ENCODE peak calls at places on chromosomes 4 and X, in seven cellular contexts. Y is stomach, E is A549, W is tibial nerve, H is suprapubic skin, Z is body of pancreas, G is transverse colon. Q is an unnamed sample.

GRCh38 chr4:152591361-152591760 is 55.5 kb upstream of the FBXW7 start:
- DNase-seq in Z (peak; percentile 62), E (no peak), W (peak; percentile 25), Y (peak; percentile 61), H (peak; percentile 81), G (peak; percentile 63), Q (peak; percentile 34)

GRCh38 chr4:180449395-180449956 is 1793.7 kb upstream of the TENM3 start:
- DNase-seq in W (no peak), G (no peak), E (peak; percentile 56), Z (peak; percentile 16), H (no peak), Y (no peak), Q (no peak)

GRCh38 chrX:49978191-49978590 is 55.8 kb downstream of the CLCN5 start:
- DNase-seq in Y (no peak), G (no peak), W (no peak), Z (no peak), E (no peak), H (no peak), Q (no peak)

GRCh38 chr4:151395873-151396272 is 13.1 kb upstream of the FHIP1A start:
- DNase-seq in G (no peak), E (no peak), Y (no peak), H (no peak), W (no peak), Z (no peak), Q (no peak)

GRCh38 chr4:168825975-168826374 is 184.1 kb downstream of the CBR4 start:
- DNase-seq in E (no peak), Y (no peak), Z (no peak), H (no peak), G (no peak), W (no peak), Q (no peak)

GRCh38 chrX:9983463-9983862 is 16.3 kb downstream of the CLDN34 start:
- DNase-seq in G (no peak), H (no peak), Y (no peak), E (no peak), W (no peak), Z (no peak), Q (no peak)

GRCh38 chr4:48429709-48430474 is 53.3 kb upstream of the SLC10A4 start:
- DNase-seq in G (no peak), Z (no peak), W (no peak), Y (no peak), E (no peak), H (no peak), Q (no peak)

GRCh38 chrX:71542411-71542810 is 9.5 kb downstream of the OGT start:
- DNase-seq in H (no peak), G (no peak), E (no peak), W (no peak), Z (no peak), Y (no peak), Q (no peak)

GRCh38 chrX:134419784-134420183 is 40.2 kb upstream of the HPRT1 start:
- DNase-seq in G (no peak), Y (no peak), W (no peak), E (no peak), Z (no peak), H (no peak), Q (no peak)

GRCh38 chr4:88814043-88814617 is 116.5 kb upstream of the NAP1L5 start:
- DNase-seq in H (no peak), G (no peak), W (no peak), E (no peak), Z (peak; percentile 77), Y (peak; percentile 39), Q (no peak)

GRCh38 chr4:176726803-176727202 is 65.9 kb downstream of the VEGFC start:
- DNase-seq in H (no peak), W (no peak), G (no peak), Y (no peak), E (no peak), Z (no peak), Q (no peak)

GRCh38 chr4:1593458-1593857 is 90.7 kb downstream of the FAM53A start:
- DNase-seq in G (no peak), H (no peak), E (no peak), W (no peak), Z (no peak), Y (no peak), Q (no peak)

GRCh38 chrX:133985164-133986007 is at the start of gene GPC3:
- DNase-seq in E (peak; percentile 16), G (peak; percentile 27), W (no peak), Z (peak; percentile 66), H (no peak), Y (peak; percentile 39), Q (peak; percentile 6)

GRCh38 chr4:60744767-60745166 is 455.4 kb upstream of the ADGRL3 start:
- DNase-seq in W (no peak), E (no peak), H (no peak), G (no peak), Z (no peak), Y (no peak), Q (no peak)

GRCh38 chr4:77593101-77593500 is 12.5 kb upstream of the CXCL13 start:
- DNase-seq in W (no peak), Y (no peak), E (no peak), Z (no peak), G (no peak), H (no peak), Q (no peak)

GRCh38 chr4:161936625-161937133 is 227.1 kb downstream of the FSTL5 start:
- DNase-seq in H (no peak), Z (no peak), W (no peak), G (no peak), E (peak; percentile 17), Y (no peak), Q (no peak)

GRCh38 chr4:53450773-53451172 is 73.3 kb downstream of the FIP1L1 start:
- DNase-seq in W (no peak), H (no peak), G (no peak), Z (no peak), Y (no peak), E (peak; percentile 5), Q (no peak)

GRCh38 chr4:173135241-173135847 is 33.3 kb upstream of the GALNT7 start:
- DNase-seq in E (peak; percentile 2), Z (no peak), Y (no peak), H (no peak), G (no peak), W (no peak), Q (no peak)

GRCh38 chr4:109303141-109303499 is 662 bp upstream of the COL25A1 start:
- DNase-seq in E (no peak), W (no peak), G (no peak), H (no peak), Z (peak; percentile 13), Y (no peak), Q (no peak)

GRCh38 chr4:128830906-128831525 is 21.5 kb downstream of the JADE1 start:
- DNase-seq in Y (no peak), E (no peak), H (no peak), G (no peak), Z (peak; percentile 52), W (no peak), Q (no peak)

DNA sequence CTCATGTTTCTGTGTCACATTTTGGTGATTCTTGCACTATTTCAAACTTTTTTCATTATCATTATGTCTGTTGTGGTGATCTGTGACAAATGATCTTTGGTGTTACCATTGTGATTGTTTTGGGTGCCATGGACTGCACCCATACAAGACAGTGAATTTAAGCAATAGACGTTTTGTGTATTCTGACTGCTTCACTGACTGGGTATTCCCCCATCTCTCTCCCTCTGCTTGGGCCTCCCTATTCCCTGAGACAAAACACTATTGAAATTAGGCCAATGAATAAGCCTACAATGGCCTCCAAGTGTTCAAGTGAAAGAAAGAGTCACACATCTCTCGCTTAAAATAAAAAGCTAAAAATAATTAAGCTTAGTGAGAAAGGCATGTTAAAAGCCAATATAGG is 60.2 kb downstream of the BANK1 start:
- DNase-seq in G (no peak), W (no peak), Z (no peak), H (no peak), Y (no peak), E (no peak), Q (no peak)
- H3K4me1 ChIP-seq in G (no peaks in the 10 kb centered on the region), W (no peaks in the 10 kb centered on the region), Z (no peaks in the 10 kb centered on the region), H (no peaks in the 10 kb centered on the region), Y (no peaks in the 10 kb centered on the region), E (no peaks in the 10 kb centered on the region), Q (no peaks in the 10 kb centered on the region)

DNA sequence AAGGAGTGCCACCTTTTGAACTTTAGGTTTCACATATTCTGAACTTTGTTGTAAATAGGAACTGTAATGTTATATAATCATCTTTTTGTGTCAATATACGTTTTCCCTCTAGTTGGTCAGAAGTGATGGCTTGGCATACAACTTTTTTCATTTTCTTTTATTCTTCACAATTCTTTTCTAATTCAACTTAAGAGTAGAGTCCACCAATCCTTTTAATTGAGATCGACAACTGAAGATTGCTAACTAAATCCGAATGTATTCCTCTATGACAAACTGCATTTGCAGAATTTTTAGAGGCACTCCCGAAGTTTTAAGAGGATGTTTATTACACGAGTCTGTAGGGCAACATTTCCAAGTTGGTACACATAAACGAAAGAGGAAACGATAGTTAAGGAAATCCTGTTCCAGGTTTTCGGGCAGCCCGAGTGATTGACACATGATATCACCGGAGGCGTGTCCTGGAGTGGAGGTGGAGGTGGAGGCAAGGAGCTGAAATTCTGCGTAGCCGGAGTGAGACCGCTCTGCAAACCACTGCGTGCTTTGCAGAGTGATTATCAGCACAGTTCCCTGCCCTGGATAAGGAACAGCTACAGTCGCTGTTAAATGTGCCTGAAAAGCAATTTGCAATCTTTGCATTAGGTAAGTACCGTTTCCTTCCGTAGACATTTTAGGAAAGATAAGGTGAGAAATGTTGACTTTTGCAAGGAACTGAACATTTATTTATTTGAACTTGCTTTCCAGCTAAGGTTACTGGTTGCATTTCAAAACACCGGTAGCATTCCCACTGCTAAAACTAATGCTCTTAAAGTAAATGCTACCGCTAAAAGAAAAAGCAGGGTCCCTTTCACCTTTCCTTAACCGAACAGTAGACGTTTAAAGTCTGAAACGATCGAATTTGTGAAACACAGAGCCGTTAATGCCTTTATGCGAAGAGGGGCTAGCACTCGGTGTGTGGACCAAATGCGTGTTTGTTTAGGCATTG is at the start of gene SPRY1:
- DNase-seq in Z (peak; percentile 94), W (peak; percentile 73), Y (peak; percentile 91), H (peak; percentile 93), E (peak; percentile 85), G (peak; percentile 93), Q (peak; percentile 93)
- TF ChIP-seq POLR2A in Z (peak; percentile 88), W (peak; percentile 58), Y (no peak), H (peak; percentile 57), E (no peak), G (peak; percentile 85), Q (peak; percentile 41)

GRCh38 chrX:118534716-118535493 is 39.3 kb downstream of the DOCK11 start:
- DNase-seq in H (no peak), Y (no peak), E (no peak), W (no peak), Z (no peak), G (no peak), Q (no peak)
- H3K4me1 ChIP-seq in H (peaks cover 2% of the 10 kb centered on the region), Y (no peaks in the 10 kb centered on the region), E (peaks cover 20% of the 10 kb centered on the region), W (no peaks in the 10 kb centered on the region), Z (no peaks in the 10 kb centered on the region), G (peaks cover 6% of the 10 kb centered on the region), Q (no peaks in the 10 kb centered on the region)

GRCh38 chr4:78776031-78776728 is at the start of gene BMP2K:
- DNase-seq in Y (peak; percentile 83), Z (peak; percentile 85), H (peak; percentile 87), G (peak; percentile 86), E (peak; percentile 60), W (peak; percentile 63), Q (peak; percentile 88)

GRCh38 chr4:78776729-78777555 is 792 bp downstream of the BMP2K start:
- DNase-seq in H (no peak), Z (peak; percentile 52), E (peak; percentile 16), W (peak; percentile 15), Y (peak; percentile 39), G (peak; percentile 57), Q (peak; percentile 58)

GRCh38 chr4:78774395-78774794 is 1.8 kb upstream of the BMP2K start:
- DNase-seq in Y (no peak), H (no peak), G (no peak), W (no peak), Z (no peak), E (no peak), Q (no peak)

GRCh38 chr4:78777556-78777900 is 1.4 kb downstream of the BMP2K start:
- DNase-seq in Y (no peak), E (no peak), G (no peak), W (no peak), H (no peak), Z (no peak), Q (no peak)

GRCh38 chr4:78775278-78776030 is 696 bp upstream of the BMP2K start:
- DNase-seq in E (peak; percentile 78), W (peak; percentile 78), Z (peak; percentile 91), H (peak; percentile 92), Y (peak; percentile 89), G (peak; percentile 91), Q (peak; percentile 90)
- TF ChIP-seq POLR2A in E (peak; percentile 38), W (peak; percentile 63), Z (peak; percentile 75), H (peak; percentile 16), Y (no peak), G (peak; percentile 58), Q (peak; percentile 31)